ENCODE peak calls at places on chromosomes 12 and 14, in six cellular contexts. Y is IMR-90, X is H9, B is H1, M is neuronal stem cell, O is trophoblast cell. R is an unnamed sample.

GRCh38 chr14:73231874-73232851 is 5.1 kb upstream of the PAPLN start:
- DNase-seq in Y (no peak), X (peak), B (peak), M (no peak), O (no peak), R (peak)

GRCh38 chr14:78697341-78697740 is 527.2 kb downstream of the NRXN3 start:
- DNase-seq in Y (peak), X (no peak), B (no peak), M (no peak), O (no peak), R (peak)

GRCh38 chr12:52147367-52147972 is 44.3 kb downstream of the KRT80 start:
- DNase-seq in Y (peak), X (peak), B (no peak), M (no peak), O (peak), R (peak)

GRCh38 chr12:43336962-43337555 is 214.9 kb downstream of the ADAMTS20 start:
- DNase-seq in Y (peak), X (no peak), B (no peak), M (no peak), O (no peak), R (peak)

GRCh38 chr12:47698055-47698454 is 7.8 kb downstream of the RPAP3 start:
- DNase-seq in Y (no peak), X (no peak), B (no peak), M (no peak), O (no peak), R (no peak)

GRCh38 chr12:75259170-75259569 is 49.5 kb upstream of the KCNC2 start:
- DNase-seq in Y (no peak), X (no peak), B (no peak), M (no peak), O (no peak), R (no peak)

GRCh38 chr12:14699923-14700322 is 3.5 kb upstream of the GUCY2C start:
- DNase-seq in Y (no peak), X (no peak), B (no peak), M (no peak), O (no peak), R (no peak)

GRCh38 chr12:109027767-109028166 is 6.9 kb upstream of the SVOP start:
- DNase-seq in Y (peak), X (no peak), B (no peak), M (no peak), O (no peak), R (peak)

GRCh38 chr14:23359722-23360447 is 5.1 kb downstream of the EFS start:
- DNase-seq in Y (no peak), X (no peak), B (no peak), M (no peak), O (no peak), R (no peak)

DNA sequence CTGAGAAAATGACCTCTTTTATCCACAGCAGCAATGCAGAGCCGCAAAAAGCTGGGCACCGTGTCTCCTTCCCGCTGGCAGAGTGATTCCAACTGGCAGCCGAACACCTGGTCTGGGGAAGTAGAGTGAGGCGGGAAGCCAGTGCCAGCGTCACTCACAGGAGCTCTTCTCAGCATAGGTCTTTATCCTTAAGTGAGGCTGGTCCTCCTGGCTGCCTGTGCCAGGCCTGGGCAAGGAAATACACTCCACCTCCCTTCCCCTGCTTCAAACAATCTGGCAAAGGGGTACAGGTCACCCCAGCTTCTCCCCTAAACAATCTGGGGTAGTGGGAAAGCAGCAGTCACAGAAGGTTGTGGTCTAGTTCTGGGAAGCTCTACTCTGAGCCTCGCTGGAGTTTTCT is 4.8 kb downstream of the ARHGAP9 start:
- DNase-seq in Y (no peak), X (no peak), B (no peak), M (no peak), O (no peak), R (no peak)
- H4K91ac ChIP-seq in Y (no peak), X (no peak), B (no peak), M (no peak), O (no peak), R (no peak)

GRCh38 chr12:6961695-6962284 is 8.7 kb downstream of the PHB2 start:
- DNase-seq in Y (peak), X (peak), B (no peak), M (peak), O (peak), R (peak)
- H3K23ac ChIP-seq in Y (peak), X (no peak), B (no peak), M (no peak), O (no peak), R (no peak)

DNA sequence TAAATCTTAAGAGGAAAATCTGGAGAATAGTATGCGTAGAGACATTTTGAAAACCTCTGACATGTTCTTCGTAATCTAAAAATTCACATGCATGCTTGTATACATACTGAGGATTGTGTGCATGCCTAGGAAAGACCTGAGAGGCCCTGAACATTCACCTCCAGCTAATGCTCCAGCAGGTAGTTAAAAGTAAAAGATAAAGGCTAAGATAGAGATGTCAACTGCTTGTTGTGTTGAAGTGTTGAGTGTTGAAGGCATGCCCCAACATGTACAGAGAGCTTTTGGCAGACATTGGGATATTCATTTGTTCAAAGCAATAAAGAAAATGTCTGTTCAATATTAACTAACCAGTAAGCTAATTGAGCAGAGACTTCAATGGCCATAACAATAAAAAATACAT is 118.6 kb upstream of the SYT1 start:
- DNase-seq in Y (no peak), X (no peak), B (no peak), M (no peak), O (peak), R (no peak)
- H3K4ac ChIP-seq in Y (no peak), X (no peak), B (no peak), M (no peak), O (no peak), R (no peak)

GRCh38 chr12:95198914-95199313 is 18.4 kb downstream of the FGD6 start:
- DNase-seq in Y (no peak), X (no peak), B (no peak), M (no peak), O (no peak), R (peak)
- H4K91ac ChIP-seq in Y (no peak), X (no peak), B (no peak), M (no peak), O (no peak), R (no peak)

DNA sequence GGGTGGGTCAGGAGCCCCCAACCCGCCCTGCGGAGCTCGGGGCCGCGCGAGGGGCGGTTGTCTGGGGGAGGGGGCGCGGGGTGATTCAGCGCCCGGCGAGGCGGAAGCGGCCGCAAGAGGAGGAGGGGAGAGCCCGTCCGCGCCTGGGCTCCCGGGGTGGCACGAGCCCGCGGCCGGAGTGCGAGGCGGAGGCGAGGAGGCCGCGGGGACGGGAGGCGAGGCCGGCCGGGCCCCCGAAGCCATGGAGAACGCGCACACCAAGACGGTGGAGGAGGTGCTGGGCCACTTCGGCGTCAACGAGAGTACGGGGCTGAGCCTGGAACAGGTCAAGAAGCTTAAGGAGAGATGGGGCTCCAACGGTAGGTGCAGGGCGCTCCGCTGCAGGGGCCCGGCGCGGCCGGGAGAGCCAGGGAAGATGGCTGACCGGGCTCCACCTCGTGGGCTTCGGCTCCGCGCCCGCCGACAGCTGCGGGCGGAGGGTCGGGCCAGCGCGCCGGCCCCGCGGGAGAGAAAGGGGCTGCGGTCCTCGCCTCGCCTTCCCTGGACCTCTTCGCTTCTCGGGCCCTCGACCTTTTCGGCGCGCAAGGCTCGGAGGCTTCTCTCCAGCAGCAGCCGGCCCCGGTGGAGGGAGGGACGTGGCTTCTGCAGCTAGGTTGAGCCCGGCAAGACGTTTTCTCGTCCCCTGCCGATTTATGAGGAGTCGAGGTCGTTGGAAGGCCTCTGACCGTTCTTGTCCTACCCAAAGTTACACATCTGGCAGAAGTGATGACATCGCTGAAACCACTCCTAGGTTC is 699 bp downstream of the ATP2A2 start:
- DNase-seq in Y (peak), X (peak), B (no peak), M (no peak), O (peak), R (peak)
- H3K23ac ChIP-seq in Y (peak), X (no peak), B (peak), M (peak), O (peak), R (peak)

DNA sequence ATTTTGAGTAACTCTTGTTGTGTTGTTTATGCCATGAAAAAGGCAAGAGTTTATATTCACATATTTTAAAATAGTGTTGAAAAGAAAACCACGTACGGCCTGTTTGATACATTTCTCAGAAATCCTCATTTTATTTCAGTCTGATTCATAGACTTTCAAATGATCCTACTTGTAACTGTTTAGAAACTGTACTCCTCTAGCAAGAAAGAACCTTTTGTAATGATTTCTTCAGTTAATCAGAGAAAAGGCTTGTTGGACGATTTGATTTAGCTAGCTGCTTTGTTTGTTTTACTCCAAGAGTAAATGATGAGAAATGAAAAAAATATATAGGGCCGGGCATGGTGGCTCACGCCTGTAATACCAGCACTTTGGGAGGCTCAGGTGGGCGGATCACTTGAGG is 17.2 kb downstream of the FBXO34 start:
- DNase-seq in Y (no peak), X (no peak), B (no peak), M (no peak), O (no peak), R (no peak)
- H3K4ac ChIP-seq in Y (no peak), X (no peak), B (no peak), M (no peak), O (no peak), R (no peak)

GRCh38 chr12:19375888-19376287 is 63.4 kb upstream of the AEBP2 start:
- DNase-seq in Y (no peak), X (no peak), B (no peak), M (no peak), O (no peak), R (no peak)
- H4K91ac ChIP-seq in Y (no peak), X (no peak), B (no peak), M (no peak), O (no peak), R (no peak)

R was measured in mesenchymal stem cell.